ENCODE peak calls at places on chromosomes 12 and 14, in ten cellular contexts. Y, U, D, K, A, C, P, J, T and Q are unnamed samples.

GRCh38 chr14:103186894-103187586 is 63.8 kb downstream of the TNFAIP2 start:
- DNase-seq in Y (no peak), U (no peak), D (no peak), K (no peak), A (no peak), C (no peak), P (no peak), J (no peak), T (peak), Q (no peak)

GRCh38 chr12:4809013-4809448 is 88.8 kb downstream of the GALNT8 start:
- DNase-seq in Y (no peak), U (no peak), D (no peak), K (no peak), A (no peak), C (no peak), P (peak), J (no peak), T (peak), Q (no peak)

GRCh38 chr12:123938679-123939480 is 33.8 kb downstream of the CCDC92 start:
- DNase-seq in Y (no peak), U (no peak), D (no peak), K (no peak), A (peak), C (no peak), P (no peak), J (peak), T (no peak), Q (no peak)

GRCh38 chr12:51395283-51396230 is 4.4 kb upstream of the GALNT6 start:
- DNase-seq in Y (no peak), U (no peak), D (no peak), K (no peak), A (no peak), C (no peak), P (no peak), J (no peak), T (no peak), Q (no peak)

GRCh38 chr14:51564460-51564859 is 87.2 kb upstream of the FRMD6 start:
- DNase-seq in Y (no peak), U (no peak), D (no peak), K (no peak), A (no peak), C (no peak), P (peak), J (no peak), T (no peak), Q (no peak)

GRCh38 chr12:108804361-108804949 is 52.9 kb downstream of the SSH1 start:
- DNase-seq in Y (no peak), U (no peak), D (no peak), K (peak), A (peak), C (no peak), P (no peak), J (no peak), T (no peak), Q (peak)

GRCh38 chr14:95402184-95402583 is 82.5 kb upstream of the CLMN start:
- DNase-seq in Y (no peak), U (no peak), D (peak), K (no peak), A (no peak), C (no peak), P (no peak), J (no peak), T (no peak), Q (no peak)

GRCh38 chr12:19244312-19244711 is 114.8 kb downstream of the PLEKHA5 start:
- DNase-seq in Y (no peak), U (no peak), D (no peak), K (no peak), A (peak), C (no peak), P (no peak), J (no peak), T (no peak), Q (no peak)

GRCh38 chr12:94760786-94761185 is 110.4 kb upstream of the TMCC3 start:
- DNase-seq in Y (no peak), U (no peak), D (no peak), K (peak), A (no peak), C (no peak), P (no peak), J (no peak), T (no peak), Q (peak)

GRCh38 chr12:93591137-93591868 is 18.8 kb downstream of the SOCS2 start:
- DNase-seq in Y (peak), U (peak), D (peak), K (peak), A (peak), C (peak), P (peak), J (peak), T (no peak), Q (peak)

GRCh38 chr14:100787659-100788058 is 38.3 kb upstream of the MEG3 start:
- DNase-seq in Y (no peak), U (no peak), D (no peak), K (no peak), A (no peak), C (no peak), P (no peak), J (no peak), T (no peak), Q (no peak)

GRCh38 chr14:76034566-76034965 is 49.0 kb downstream of the IFT43 start:
- DNase-seq in Y (no peak), U (no peak), D (no peak), K (no peak), A (no peak), C (no peak), P (no peak), J (no peak), T (no peak), Q (no peak)

GRCh38 chr12:123095074-123095694 is 55.7 kb downstream of the PITPNM2 start:
- DNase-seq in Y (no peak), U (no peak), D (no peak), K (no peak), A (no peak), C (no peak), P (no peak), J (no peak), T (no peak), Q (no peak)

GRCh38 chr12:46486588-46486987 is 114.0 kb upstream of the SLC38A2 start:
- DNase-seq in Y (no peak), U (no peak), D (no peak), K (no peak), A (no peak), C (no peak), P (no peak), J (no peak), T (no peak), Q (no peak)

GRCh38 chr12:54139030-54139429 is 49.8 kb downstream of the SMUG1 start:
- DNase-seq in Y (no peak), U (no peak), D (peak), K (no peak), A (peak), C (no peak), P (no peak), J (no peak), T (no peak), Q (peak)

GRCh38 chr12:47767197-47767724 is 5.8 kb upstream of the SLC48A1 start:
- DNase-seq in Y (peak), U (no peak), D (peak), K (no peak), A (peak), C (peak), P (no peak), J (peak), T (no peak), Q (peak)

GRCh38 chr12:11941601-11942360 is 129.0 kb upstream of the BCL2L14 start:
- DNase-seq in Y (no peak), U (no peak), D (peak), K (peak), A (peak), C (no peak), P (no peak), J (no peak), T (no peak), Q (peak)

GRCh38 chr14:34507459-34507858 is 32.0 kb downstream of the EAPP start:
- DNase-seq in Y (no peak), U (no peak), D (no peak), K (no peak), A (no peak), C (no peak), P (no peak), J (no peak), T (no peak), Q (no peak)